ENCODE peak calls at places on chromosomes 6 and 20, in ten cellular contexts. One of them, this sample, is unnamed.

GRCh38 chr20:36904690-36905089 is 28.8 kb downstream of the TLDC2 start:
- DNase-seq in fibroblast of villous mesenchyme: no peak
- DNase-seq in thoracic aorta: no peak
- DNase-seq in Panc1: no peak
- DNase-seq in neural crest cell: no peak
- DNase-seq in breast epithelium: no peak
- DNase-seq in AG04450: no peak
- DNase-seq in OCI-LY7: no peak
- DNase-seq in WTC11: no peak
- DNase-seq in fibroblast of lung: no peak
- DNase-seq in this sample: no peak

GRCh38 chr6:47116616-47117015 is 74.5 kb upstream of the ADGRF1 start:
- DNase-seq in fibroblast of villous mesenchyme: no peak
- DNase-seq in thoracic aorta: no peak
- DNase-seq in Panc1: no peak
- DNase-seq in neural crest cell: no peak
- DNase-seq in breast epithelium: no peak
- DNase-seq in AG04450: no peak
- DNase-seq in OCI-LY7: no peak
- DNase-seq in WTC11: no peak
- DNase-seq in fibroblast of lung: no peak
- DNase-seq in this sample: no peak

GRCh38 chr6:4370066-4370465 is 234.7 kb upstream of the ECI2 start:
- DNase-seq in fibroblast of villous mesenchyme: peak
- DNase-seq in thoracic aorta: no peak
- DNase-seq in Panc1: no peak
- DNase-seq in neural crest cell: no peak
- DNase-seq in breast epithelium: no peak
- DNase-seq in AG04450: peak
- DNase-seq in OCI-LY7: no peak
- DNase-seq in WTC11: no peak
- DNase-seq in fibroblast of lung: peak
- DNase-seq in this sample: no peak

GRCh38 chr6:68572975-68573374 is 62.1 kb upstream of the ADGRB3 start:
- DNase-seq in fibroblast of villous mesenchyme: no peak
- DNase-seq in thoracic aorta: no peak
- DNase-seq in Panc1: no peak
- DNase-seq in neural crest cell: no peak
- DNase-seq in breast epithelium: no peak
- DNase-seq in AG04450: no peak
- DNase-seq in OCI-LY7: no peak
- DNase-seq in WTC11: no peak
- DNase-seq in fibroblast of lung: no peak
- DNase-seq in this sample: no peak

GRCh38 chr20:58432190-58432954 is 43.3 kb downstream of the VAPB start:
- DNase-seq in fibroblast of villous mesenchyme: peak
- DNase-seq in thoracic aorta: no peak
- DNase-seq in Panc1: no peak
- DNase-seq in neural crest cell: no peak
- DNase-seq in breast epithelium: no peak
- DNase-seq in AG04450: peak
- DNase-seq in OCI-LY7: no peak
- DNase-seq in WTC11: no peak
- DNase-seq in fibroblast of lung: peak
- DNase-seq in this sample: no peak

GRCh38 chr6:119343167-119343566 is 6.4 kb downstream of the MAN1A1 start:
- DNase-seq in fibroblast of villous mesenchyme: no peak
- DNase-seq in thoracic aorta: no peak
- DNase-seq in Panc1: no peak
- DNase-seq in neural crest cell: no peak
- DNase-seq in breast epithelium: no peak
- DNase-seq in AG04450: no peak
- DNase-seq in OCI-LY7: peak
- DNase-seq in WTC11: no peak
- DNase-seq in fibroblast of lung: no peak
- DNase-seq in this sample: no peak

GRCh38 chr6:136921521-136921935 is 573 bp upstream of the SLC35D3 start:
- DNase-seq in fibroblast of villous mesenchyme: peak
- DNase-seq in thoracic aorta: no peak
- DNase-seq in Panc1: no peak
- DNase-seq in neural crest cell: peak
- DNase-seq in breast epithelium: no peak
- DNase-seq in AG04450: no peak
- DNase-seq in OCI-LY7: no peak
- DNase-seq in WTC11: peak
- DNase-seq in fibroblast of lung: no peak
- DNase-seq in this sample: peak

GRCh38 chr6:77292564-77293546 is 170.4 kb downstream of the HTR1B start:
- DNase-seq in fibroblast of villous mesenchyme: peak
- DNase-seq in thoracic aorta: no peak
- DNase-seq in Panc1: peak
- DNase-seq in neural crest cell: no peak
- DNase-seq in breast epithelium: no peak
- DNase-seq in AG04450: peak
- DNase-seq in OCI-LY7: no peak
- DNase-seq in WTC11: no peak
- DNase-seq in fibroblast of lung: peak
- DNase-seq in this sample: no peak

DNA sequence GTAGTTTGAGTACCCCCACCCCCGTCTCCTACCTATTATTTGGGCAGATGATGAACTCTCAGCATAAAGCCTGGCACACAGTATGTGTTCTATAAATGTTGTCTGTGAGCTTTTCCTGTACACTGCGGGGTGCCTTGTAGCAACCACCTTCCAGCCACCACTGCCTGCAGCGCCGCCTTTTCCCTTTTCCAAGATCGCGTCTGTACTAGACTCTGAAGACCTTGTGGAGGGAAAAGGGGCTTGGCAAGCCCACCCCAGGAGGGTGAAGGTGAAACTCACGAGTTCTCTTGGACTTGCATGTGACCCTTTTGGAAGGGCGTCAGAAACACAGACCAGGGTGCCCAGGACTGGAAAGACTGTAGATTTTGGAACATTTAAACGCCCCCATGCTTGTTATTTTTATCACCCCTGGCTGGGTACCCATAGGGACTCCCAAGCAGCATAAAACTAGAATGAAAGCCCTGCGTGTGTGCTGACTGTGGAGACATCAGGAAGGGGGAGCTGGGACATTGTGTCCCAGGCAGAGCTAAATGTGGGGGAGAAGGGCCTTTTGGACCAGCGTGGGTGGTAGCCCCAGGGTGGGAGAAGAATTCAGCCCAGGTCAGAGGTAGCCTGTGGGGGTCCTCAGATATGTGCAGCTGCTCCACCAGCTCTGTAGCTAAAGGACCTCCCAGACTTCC is 8.3 kb downstream of the BAK1 start:
- DNase-seq in fibroblast of villous mesenchyme: no peak
- DNase-seq in thoracic aorta: no peak
- DNase-seq in Panc1: no peak
- DNase-seq in neural crest cell: no peak
- DNase-seq in breast epithelium: no peak
- DNase-seq in AG04450: no peak
- DNase-seq in OCI-LY7: no peak
- DNase-seq in WTC11: no peak
- DNase-seq in fibroblast of lung: no peak
- DNase-seq in this sample: no peak
- TF ChIP-seq CTCF in fibroblast of villous mesenchyme: no peak
- TF ChIP-seq CTCF in thoracic aorta: no peak
- TF ChIP-seq CTCF in Panc1: no peak
- TF ChIP-seq CTCF in neural crest cell: no peak
- TF ChIP-seq CTCF in breast epithelium: no peak
- TF ChIP-seq CTCF in AG04450: no peak
- TF ChIP-seq CTCF in OCI-LY7: peak
- TF ChIP-seq CTCF in WTC11: no peak
- TF ChIP-seq CTCF in fibroblast of lung: no peak
- TF ChIP-seq CTCF in this sample: no peak

DNA sequence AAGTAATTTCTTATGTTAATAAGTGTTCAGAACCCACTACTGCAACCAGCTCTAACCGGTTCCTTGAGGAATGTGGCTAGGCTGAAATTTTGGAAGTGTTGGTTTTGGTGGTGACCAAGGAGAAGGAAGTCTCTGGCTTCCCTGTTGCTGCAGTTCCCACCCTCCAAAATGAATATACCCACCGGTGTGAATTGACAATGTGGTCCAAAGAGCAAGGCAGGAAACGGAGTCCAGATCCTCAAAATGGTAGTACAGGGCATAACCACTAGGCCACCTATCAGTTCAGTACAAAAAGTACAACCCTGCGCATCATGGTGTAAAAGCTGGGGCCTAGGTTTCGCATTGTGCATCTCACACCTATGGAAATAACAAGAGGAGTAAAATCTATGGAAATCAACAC is 2.8 kb downstream of the ADNP start:
- DNase-seq in fibroblast of villous mesenchyme: no peak
- DNase-seq in thoracic aorta: no peak
- DNase-seq in Panc1: no peak
- DNase-seq in neural crest cell: no peak
- DNase-seq in breast epithelium: no peak
- DNase-seq in AG04450: no peak
- DNase-seq in OCI-LY7: no peak
- DNase-seq in WTC11: no peak
- DNase-seq in fibroblast of lung: no peak
- DNase-seq in this sample: no peak
- TF ChIP-seq CTCF in fibroblast of villous mesenchyme: peak
- TF ChIP-seq CTCF in thoracic aorta: no peak
- TF ChIP-seq CTCF in Panc1: no peak
- TF ChIP-seq CTCF in neural crest cell: no peak
- TF ChIP-seq CTCF in breast epithelium: no peak
- TF ChIP-seq CTCF in AG04450: no peak
- TF ChIP-seq CTCF in OCI-LY7: no peak
- TF ChIP-seq CTCF in WTC11: no peak
- TF ChIP-seq CTCF in fibroblast of lung: no peak
- TF ChIP-seq CTCF in this sample: peak

DNA sequence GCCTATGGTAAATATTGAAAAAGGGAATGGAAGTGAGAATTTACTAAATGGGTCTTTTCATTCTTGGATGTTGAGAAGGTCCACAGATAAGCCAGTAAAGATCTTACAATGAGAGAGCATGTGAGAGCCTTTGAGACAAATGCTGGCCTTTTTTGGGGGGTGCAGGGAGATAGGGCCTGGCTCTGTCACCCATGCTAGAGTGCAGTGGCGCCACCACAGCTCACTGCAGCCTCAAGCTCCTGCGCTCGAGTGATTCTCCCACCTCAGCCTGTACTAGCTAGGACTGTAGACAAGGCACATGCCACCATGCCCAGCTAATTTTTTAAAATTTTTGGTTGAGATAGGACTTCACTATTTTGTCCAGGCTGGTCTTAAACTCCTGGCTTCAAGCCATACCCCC is 63.2 kb upstream of the TMEM181 start:
- DNase-seq in fibroblast of villous mesenchyme: no peak
- DNase-seq in thoracic aorta: no peak
- DNase-seq in Panc1: no peak
- DNase-seq in neural crest cell: no peak
- DNase-seq in breast epithelium: no peak
- DNase-seq in AG04450: no peak
- DNase-seq in OCI-LY7: no peak
- DNase-seq in WTC11: no peak
- DNase-seq in fibroblast of lung: no peak
- DNase-seq in this sample: no peak
- TF ChIP-seq CTCF in fibroblast of villous mesenchyme: no peak
- TF ChIP-seq CTCF in thoracic aorta: no peak
- TF ChIP-seq CTCF in Panc1: no peak
- TF ChIP-seq CTCF in neural crest cell: no peak
- TF ChIP-seq CTCF in breast epithelium: no peak
- TF ChIP-seq CTCF in AG04450: no peak
- TF ChIP-seq CTCF in OCI-LY7: peak
- TF ChIP-seq CTCF in WTC11: no peak
- TF ChIP-seq CTCF in fibroblast of lung: no peak
- TF ChIP-seq CTCF in this sample: no peak

GRCh38 chr6:123716506-123716905 is 79.8 kb upstream of the TRDN start:
- DNase-seq in fibroblast of villous mesenchyme: no peak
- DNase-seq in thoracic aorta: no peak
- DNase-seq in Panc1: no peak
- DNase-seq in neural crest cell: no peak
- DNase-seq in breast epithelium: no peak
- DNase-seq in AG04450: no peak
- DNase-seq in OCI-LY7: no peak
- DNase-seq in WTC11: no peak
- DNase-seq in fibroblast of lung: no peak
- DNase-seq in this sample: no peak

DNA sequence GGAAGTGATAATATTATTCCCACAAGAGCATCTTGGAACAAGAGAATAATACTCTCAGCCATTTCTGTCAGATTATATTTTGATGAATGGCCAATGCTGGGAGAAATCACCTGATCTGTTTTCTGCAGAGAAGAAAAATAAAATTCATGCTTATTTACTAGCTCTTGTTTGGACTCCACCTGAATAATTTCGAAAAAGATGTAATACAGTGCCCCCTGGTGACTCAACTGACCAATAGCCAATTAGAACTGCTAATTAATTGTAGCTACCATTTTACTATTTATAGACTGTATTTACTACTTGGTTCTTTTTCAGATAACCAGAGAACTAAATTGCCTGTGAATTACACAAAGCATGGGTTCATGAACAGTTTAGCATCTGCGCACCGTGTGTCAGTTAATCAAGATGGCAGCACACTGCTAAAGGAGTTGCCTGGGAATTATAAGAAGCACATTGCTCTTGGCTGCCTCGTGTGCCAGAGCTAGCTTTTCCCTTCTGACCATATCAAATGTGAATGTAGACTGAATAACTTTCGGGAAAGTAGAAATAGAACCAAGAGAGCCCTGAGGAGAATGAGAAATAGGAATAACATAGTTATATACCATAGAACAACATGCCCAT is 78.6 kb upstream of the TRDN start:
- DNase-seq in fibroblast of villous mesenchyme: peak
- DNase-seq in thoracic aorta: no peak
- DNase-seq in Panc1: peak
- DNase-seq in neural crest cell: peak
- DNase-seq in breast epithelium: no peak
- DNase-seq in AG04450: no peak
- DNase-seq in OCI-LY7: peak
- DNase-seq in WTC11: no peak
- DNase-seq in fibroblast of lung: peak
- DNase-seq in this sample: no peak
- TF ChIP-seq CTCF in fibroblast of villous mesenchyme: peak
- TF ChIP-seq CTCF in thoracic aorta: peak
- TF ChIP-seq CTCF in Panc1: peak
- TF ChIP-seq CTCF in neural crest cell: peak
- TF ChIP-seq CTCF in breast epithelium: peak
- TF ChIP-seq CTCF in AG04450: peak
- TF ChIP-seq CTCF in OCI-LY7: peak
- TF ChIP-seq CTCF in WTC11: peak
- TF ChIP-seq CTCF in fibroblast of lung: no peak
- TF ChIP-seq CTCF in this sample: peak

GRCh38 chr20:16904751-16905150 is 156.6 kb downstream of the OTOR start:
- DNase-seq in fibroblast of villous mesenchyme: no peak
- DNase-seq in thoracic aorta: no peak
- DNase-seq in Panc1: no peak
- DNase-seq in neural crest cell: no peak
- DNase-seq in breast epithelium: no peak
- DNase-seq in AG04450: no peak
- DNase-seq in OCI-LY7: no peak
- DNase-seq in WTC11: no peak
- DNase-seq in fibroblast of lung: no peak
- DNase-seq in this sample: no peak
- TF ChIP-seq CTCF in fibroblast of villous mesenchyme: no peak
- TF ChIP-seq CTCF in thoracic aorta: no peak
- TF ChIP-seq CTCF in Panc1: peak
- TF ChIP-seq CTCF in neural crest cell: no peak
- TF ChIP-seq CTCF in breast epithelium: no peak
- TF ChIP-seq CTCF in AG04450: peak
- TF ChIP-seq CTCF in OCI-LY7: peak
- TF ChIP-seq CTCF in WTC11: no peak
- TF ChIP-seq CTCF in fibroblast of lung: no peak
- TF ChIP-seq CTCF in this sample: no peak